ENCODE peak calls at places on chromosomes 12 and 14, in five cellular contexts. One of them, this sample, is unnamed.

GRCh38 chr12:112241176-112241575 is 115.8 kb downstream of the TRAFD1 start:
- DNase-seq in Calu3: no peak
- DNase-seq in astrocyte of the spinal cord: no peak
- DNase-seq in activated effector memory CD4-positive, alpha-beta T cell treated with Interleukin-2 at 50 U/mL for 16 hours: no peak
- DNase-seq in NCI-H1417: no peak
- DNase-seq in this sample: no peak

GRCh38 chr12:2343672-2344071 is 290.9 kb downstream of the CACNA1C start:
- DNase-seq in Calu3: no peak
- DNase-seq in astrocyte of the spinal cord: no peak
- DNase-seq in activated effector memory CD4-positive, alpha-beta T cell treated with Interleukin-2 at 50 U/mL for 16 hours: no peak
- DNase-seq in NCI-H1417: peak; percentile 43
- DNase-seq in this sample: no peak

GRCh38 chr14:23300687-23301223 is 1.9 kb downstream of the PPP1R3E start:
- DNase-seq in Calu3: peak; percentile 13
- DNase-seq in astrocyte of the spinal cord: peak; percentile 18
- DNase-seq in activated effector memory CD4-positive, alpha-beta T cell treated with Interleukin-2 at 50 U/mL for 16 hours: no peak
- DNase-seq in NCI-H1417: peak; percentile 77
- DNase-seq in this sample: no peak

GRCh38 chr14:105495101-105495989 is 4.3 kb downstream of the TEDC1 start:
- DNase-seq in Calu3: no peak
- DNase-seq in astrocyte of the spinal cord: no peak
- DNase-seq in activated effector memory CD4-positive, alpha-beta T cell treated with Interleukin-2 at 50 U/mL for 16 hours: no peak
- DNase-seq in NCI-H1417: no peak
- DNase-seq in this sample: no peak

GRCh38 chr12:108915632-108916133 is 35.8 kb downstream of the DAO start:
- DNase-seq in Calu3: no peak
- DNase-seq in astrocyte of the spinal cord: no peak
- DNase-seq in activated effector memory CD4-positive, alpha-beta T cell treated with Interleukin-2 at 50 U/mL for 16 hours: no peak
- DNase-seq in NCI-H1417: no peak
- DNase-seq in this sample: no peak

GRCh38 chr14:96688629-96689028 is 108.6 kb upstream of the VRK1 start:
- DNase-seq in Calu3: no peak
- DNase-seq in astrocyte of the spinal cord: no peak
- DNase-seq in activated effector memory CD4-positive, alpha-beta T cell treated with Interleukin-2 at 50 U/mL for 16 hours: no peak
- DNase-seq in NCI-H1417: peak; percentile 53
- DNase-seq in this sample: peak; percentile 7

GRCh38 chr12:77013091-77013490 is 52.3 kb downstream of the E2F7 start:
- DNase-seq in Calu3: no peak
- DNase-seq in astrocyte of the spinal cord: no peak
- DNase-seq in activated effector memory CD4-positive, alpha-beta T cell treated with Interleukin-2 at 50 U/mL for 16 hours: no peak
- DNase-seq in NCI-H1417: no peak
- DNase-seq in this sample: no peak

GRCh38 chr12:112309797-112310196 is 72.4 kb downstream of the HECTD4 start:
- DNase-seq in Calu3: no peak
- DNase-seq in astrocyte of the spinal cord: peak; percentile 18
- DNase-seq in activated effector memory CD4-positive, alpha-beta T cell treated with Interleukin-2 at 50 U/mL for 16 hours: no peak
- DNase-seq in NCI-H1417: no peak
- DNase-seq in this sample: no peak

GRCh38 chr12:77686760-77687159 is 143.9 kb upstream of the NAV3 start:
- DNase-seq in Calu3: no peak
- DNase-seq in astrocyte of the spinal cord: peak; percentile 49
- DNase-seq in activated effector memory CD4-positive, alpha-beta T cell treated with Interleukin-2 at 50 U/mL for 16 hours: no peak
- DNase-seq in NCI-H1417: peak; percentile 52
- DNase-seq in this sample: peak; percentile 14

GRCh38 chr12:30525171-30525570 is 170.5 kb downstream of the IPO8 start:
- DNase-seq in Calu3: no peak
- DNase-seq in astrocyte of the spinal cord: no peak
- DNase-seq in activated effector memory CD4-positive, alpha-beta T cell treated with Interleukin-2 at 50 U/mL for 16 hours: no peak
- DNase-seq in NCI-H1417: no peak
- DNase-seq in this sample: no peak

GRCh38 chr12:46553911-46554310 is 181.3 kb upstream of the SLC38A2 start:
- DNase-seq in Calu3: no peak
- DNase-seq in astrocyte of the spinal cord: no peak
- DNase-seq in activated effector memory CD4-positive, alpha-beta T cell treated with Interleukin-2 at 50 U/mL for 16 hours: no peak
- DNase-seq in NCI-H1417: no peak
- DNase-seq in this sample: no peak

GRCh38 chr12:132462778-132463177 is 27.2 kb upstream of the FBRSL1 start:
- DNase-seq in Calu3: no peak
- DNase-seq in astrocyte of the spinal cord: no peak
- DNase-seq in activated effector memory CD4-positive, alpha-beta T cell treated with Interleukin-2 at 50 U/mL for 16 hours: no peak
- DNase-seq in NCI-H1417: no peak
- DNase-seq in this sample: no peak

GRCh38 chr12:106985479-106985878 is 1.5 kb downstream of the MTERF2 start:
- DNase-seq in Calu3: no peak
- DNase-seq in astrocyte of the spinal cord: no peak
- DNase-seq in activated effector memory CD4-positive, alpha-beta T cell treated with Interleukin-2 at 50 U/mL for 16 hours: no peak
- DNase-seq in NCI-H1417: no peak
- DNase-seq in this sample: no peak

GRCh38 chr12:32819424-32819823 is 63.7 kb upstream of the YARS2 start:
- DNase-seq in Calu3: no peak
- DNase-seq in astrocyte of the spinal cord: no peak
- DNase-seq in activated effector memory CD4-positive, alpha-beta T cell treated with Interleukin-2 at 50 U/mL for 16 hours: no peak
- DNase-seq in NCI-H1417: no peak
- DNase-seq in this sample: no peak

GRCh38 chr12:110930348-110931314 is 10.3 kb upstream of the MYL2 start:
- DNase-seq in Calu3: no peak
- DNase-seq in astrocyte of the spinal cord: no peak
- DNase-seq in activated effector memory CD4-positive, alpha-beta T cell treated with Interleukin-2 at 50 U/mL for 16 hours: no peak
- DNase-seq in NCI-H1417: no peak
- DNase-seq in this sample: no peak

GRCh38 chr14:61368061-61368710 is 46.8 kb downstream of the PRKCH start:
- DNase-seq in Calu3: peak; percentile 50
- DNase-seq in astrocyte of the spinal cord: no peak
- DNase-seq in activated effector memory CD4-positive, alpha-beta T cell treated with Interleukin-2 at 50 U/mL for 16 hours: no peak
- DNase-seq in NCI-H1417: peak; percentile 9
- DNase-seq in this sample: no peak

GRCh38 chr12:2489266-2489665 is 305.5 kb upstream of the FKBP4 start:
- DNase-seq in Calu3: no peak
- DNase-seq in astrocyte of the spinal cord: no peak
- DNase-seq in activated effector memory CD4-positive, alpha-beta T cell treated with Interleukin-2 at 50 U/mL for 16 hours: no peak
- DNase-seq in NCI-H1417: no peak
- DNase-seq in this sample: no peak

GRCh38 chr12:54865683-54866324 is 11.5 kb downstream of the MUCL1 start:
- DNase-seq in Calu3: no peak
- DNase-seq in astrocyte of the spinal cord: no peak
- DNase-seq in activated effector memory CD4-positive, alpha-beta T cell treated with Interleukin-2 at 50 U/mL for 16 hours: no peak
- DNase-seq in NCI-H1417: no peak
- DNase-seq in this sample: no peak

GRCh38 chr12:118741196-118741595 is 240.1 kb upstream of the SRRM4 start:
- DNase-seq in Calu3: no peak
- DNase-seq in astrocyte of the spinal cord: no peak
- DNase-seq in activated effector memory CD4-positive, alpha-beta T cell treated with Interleukin-2 at 50 U/mL for 16 hours: no peak
- DNase-seq in NCI-H1417: no peak
- DNase-seq in this sample: no peak

GRCh38 chr14:101442451-101442850 is 118.8 kb upstream of the DIO3 start:
- DNase-seq in Calu3: no peak
- DNase-seq in astrocyte of the spinal cord: no peak
- DNase-seq in activated effector memory CD4-positive, alpha-beta T cell treated with Interleukin-2 at 50 U/mL for 16 hours: peak; percentile 57
- DNase-seq in NCI-H1417: no peak
- DNase-seq in this sample: no peak

GRCh38 chr14:101595887-101596721 is 34.8 kb downstream of the DIO3 start:
- DNase-seq in Calu3: no peak
- DNase-seq in astrocyte of the spinal cord: no peak
- DNase-seq in activated effector memory CD4-positive, alpha-beta T cell treated with Interleukin-2 at 50 U/mL for 16 hours: peak; percentile 24
- DNase-seq in NCI-H1417: no peak
- DNase-seq in this sample: no peak

GRCh38 chr14:75470238-75470797 is 42.5 kb downstream of the JDP2 start:
- DNase-seq in Calu3: no peak
- DNase-seq in astrocyte of the spinal cord: no peak
- DNase-seq in activated effector memory CD4-positive, alpha-beta T cell treated with Interleukin-2 at 50 U/mL for 16 hours: no peak
- DNase-seq in NCI-H1417: no peak
- DNase-seq in this sample: no peak

GRCh38 chr14:76904740-76905569 is 78.7 kb downstream of the LRRC74A start:
- DNase-seq in Calu3: no peak
- DNase-seq in astrocyte of the spinal cord: peak; percentile 97
- DNase-seq in activated effector memory CD4-positive, alpha-beta T cell treated with Interleukin-2 at 50 U/mL for 16 hours: peak; percentile 67
- DNase-seq in NCI-H1417: peak; percentile 96
- DNase-seq in this sample: no peak

GRCh38 chr12:120669055-120669828 is 17.7 kb upstream of the MLEC start:
- DNase-seq in Calu3: peak; percentile 40
- DNase-seq in astrocyte of the spinal cord: no peak
- DNase-seq in activated effector memory CD4-positive, alpha-beta T cell treated with Interleukin-2 at 50 U/mL for 16 hours: no peak
- DNase-seq in NCI-H1417: no peak
- DNase-seq in this sample: no peak

GRCh38 chr12:110776410-110776809 is 33.7 kb upstream of the PPP1CC start:
- DNase-seq in Calu3: peak; percentile 18
- DNase-seq in astrocyte of the spinal cord: no peak
- DNase-seq in activated effector memory CD4-positive, alpha-beta T cell treated with Interleukin-2 at 50 U/mL for 16 hours: no peak
- DNase-seq in NCI-H1417: no peak
- DNase-seq in this sample: no peak

GRCh38 chr14:104370256-104370870 is 209.2 kb upstream of the C14orf180 start:
- DNase-seq in Calu3: peak; percentile 26
- DNase-seq in astrocyte of the spinal cord: no peak
- DNase-seq in activated effector memory CD4-positive, alpha-beta T cell treated with Interleukin-2 at 50 U/mL for 16 hours: no peak
- DNase-seq in NCI-H1417: peak; percentile 82
- DNase-seq in this sample: no peak

GRCh38 chr12:6452245-6452731 is 446 bp downstream of the TAPBPL start:
- DNase-seq in Calu3: peak; percentile 14
- DNase-seq in astrocyte of the spinal cord: no peak
- DNase-seq in activated effector memory CD4-positive, alpha-beta T cell treated with Interleukin-2 at 50 U/mL for 16 hours: no peak
- DNase-seq in NCI-H1417: no peak
- DNase-seq in this sample: no peak